ENCODE peak calls at places on chromosomes 3 and 15, in seven cellular contexts. T is NCI-H69; H is SHP77 treated with DMSO at 0.1 percent for 48 hours; M is MCF 10A; R is CD8-positive, alpha-beta memory T cell; L is M059J; S is HTR-8/SVneo. Y is an unnamed sample.

GRCh38 chr3:18712713-18713575 is 287.8 kb upstream of the SATB1 start:
- DNase-seq in H (no peak), L (no peak), R (no peak), S (no peak), T (no peak), M (no peak), Y (peak)

GRCh38 chr3:129031476-129032215 is 28.9 kb upstream of the GP9 start:
- DNase-seq in T (no peak), H (no peak), R (no peak), S (no peak), L (no peak), M (no peak), Y (no peak)

GRCh38 chr3:120284702-120285507 is at the start of gene GPR156:
- DNase-seq in R (no peak), S (no peak), M (peak), T (peak), L (peak), H (no peak), Y (no peak)

GRCh38 chr15:40850576-40851112 is 6.8 kb downstream of the SPINT1 start:
- DNase-seq in L (no peak), R (no peak), T (no peak), S (no peak), H (no peak), M (no peak), Y (no peak)

GRCh38 chr3:29373016-29373690 is 92.3 kb downstream of the RBMS3 start:
- DNase-seq in S (no peak), L (peak), T (no peak), H (no peak), M (no peak), R (no peak), Y (no peak)

GRCh38 chr15:74178326-74179100 is 5.0 kb downstream of the ISLR start:
- DNase-seq in H (no peak), M (no peak), R (no peak), L (no peak), T (no peak), S (no peak), Y (no peak)

GRCh38 chr3:36932979-36933378 is 11.9 kb downstream of the TRANK1 start:
- DNase-seq in H (no peak), S (no peak), T (peak), R (no peak), M (no peak), L (no peak), Y (no peak)

GRCh38 chr3:95310560-95310959 is 1247.7 kb downstream of the NSUN3 start:
- DNase-seq in T (no peak), M (no peak), R (no peak), H (no peak), S (no peak), L (no peak), Y (no peak)

GRCh38 chr3:65884072-65884471 is 154.6 kb downstream of the MAGI1 start:
- DNase-seq in S (no peak), H (peak), L (peak), R (no peak), M (no peak), T (peak), Y (no peak)

GRCh38 chr3:178960191-178960590 is 111.4 kb downstream of the ZMAT3 start:
- DNase-seq in M (no peak), R (no peak), T (no peak), L (peak), S (no peak), H (no peak), Y (no peak)

GRCh38 chr3:58386966-58387365 is 46.7 kb downstream of the PDHB start:
- DNase-seq in M (no peak), S (no peak), R (no peak), H (no peak), T (no peak), L (peak), Y (no peak)

GRCh38 chr15:29871401-29871800 is 49.1 kb upstream of the TJP1 start:
- DNase-seq in H (no peak), S (no peak), M (no peak), R (no peak), T (no peak), L (no peak), Y (no peak)

Y was measured in natural killer cell treated with Interleukin-12 subunit alpha and Interleukin-12 subunit beta and Interleukin-15 and Interleukin-18, amount 100 ng/mL, for 72 hours.